ENCODE peak calls at places on chromosomes 3 and 15, in seven cellular contexts. D is astrocyte, B is GM23248, A is GM23338, H is mammary epithelial cell, R is neural progenitor cell, K is PC-3. I is an unnamed sample. For H3K36me3, the result is how much of the 10 kb centered on the place peaks cover.

GRCh38 chr3:30161370-30161769 is 445.0 kb upstream of the TGFBR2 start:
- DNase-seq in R (no peak), A (no peak), B (peak), D (peak), K (no peak), H (no peak), I (no peak)

GRCh38 chr3:71649757-71650156 is 66.2 kb upstream of the FOXP1 start:
- DNase-seq in H (no peak), K (no peak), R (no peak), D (no peak), A (no peak), B (no peak), I (no peak)

GRCh38 chr3:30073622-30074021 is 532.8 kb upstream of the TGFBR2 start:
- DNase-seq in A (no peak), B (peak), K (peak), H (peak), D (no peak), R (no peak), I (no peak)

GRCh38 chr15:63587527-63587926 is 9.7 kb upstream of the FBXL22 start:
- DNase-seq in H (no peak), D (peak), B (peak), A (no peak), R (no peak), K (peak), I (no peak)

GRCh38 chr3:4864503-4864902 is 114.7 kb upstream of the BHLHE40 start:
- DNase-seq in B (peak), R (no peak), D (no peak), A (no peak), K (no peak), H (peak), I (no peak)

GRCh38 chr15:31081568-31082250 is 19.8 kb downstream of the TRPM1 start:
- DNase-seq in B (peak), R (no peak), D (no peak), A (no peak), K (peak), H (no peak), I (no peak)

GRCh38 chr3:141476033-141476432 is 10.8 kb upstream of the RASA2 start:
- DNase-seq in K (no peak), H (no peak), A (no peak), B (no peak), D (no peak), R (no peak), I (no peak)

GRCh38 chr3:192514754-192515660 is 212.3 kb downstream of the FGF12 start:
- DNase-seq in H (no peak), R (peak), B (peak), K (no peak), A (peak), D (no peak), I (peak)

GRCh38 chr15:74817370-74817737 is 4.7 kb downstream of the LMAN1L start:
- DNase-seq in H (peak), D (no peak), A (no peak), R (peak), B (peak), K (peak), I (peak)

GRCh38 chr15:67157779-67158366 is 92.5 kb downstream of the SMAD3 start:
- DNase-seq in D (no peak), A (no peak), K (no peak), H (no peak), R (no peak), B (no peak), I (no peak)

GRCh38 chr15:67573194-67573593 is 30.7 kb downstream of the MAP2K5 start:
- DNase-seq in K (no peak), H (no peak), A (no peak), D (no peak), R (no peak), B (no peak), I (no peak)

GRCh38 chr3:24829011-24829581 is 334.4 kb upstream of the THRB start:
- DNase-seq in H (no peak), R (peak), B (peak), D (no peak), A (peak), K (no peak), I (no peak)

GRCh38 chr3:107841864-107842263 is 249.0 kb downstream of the CD47 start:
- DNase-seq in K (no peak), H (no peak), A (no peak), D (peak), R (no peak), B (peak), I (no peak)

GRCh38 chr15:74920472-74920871 is 13.8 kb upstream of the FAM219B start:
- DNase-seq in K (no peak), A (no peak), R (no peak), B (no peak), D (no peak), H (no peak), I (no peak)

GRCh38 chr15:49758856-49759255 is 138.0 kb downstream of the DTWD1 start:
- DNase-seq in R (no peak), B (no peak), K (peak), A (no peak), H (no peak), D (peak), I (no peak)

GRCh38 chr3:45682311-45682710 is 6.9 kb upstream of the SACM1L start:
- DNase-seq in K (no peak), R (no peak), B (no peak), H (no peak), D (no peak), A (no peak), I (no peak)

GRCh38 chr3:183142199-183142598 is 20.3 kb downstream of the LAMP3 start:
- DNase-seq in A (peak), R (no peak), D (no peak), B (no peak), H (no peak), K (no peak), I (peak)

GRCh38 chr15:41480396-41481140 is 13.1 kb upstream of the ITPKA start:
- DNase-seq in B (no peak), K (no peak), D (no peak), R (no peak), H (no peak), A (no peak), I (no peak)
- H3K36me3 ChIP-seq in B (half or more), K (under half), D (under half), R (under half), H (under half), A (under half), I (under half)

GRCh38 chr15:98755781-98756180 is 107.4 kb downstream of the IGF1R start:
- DNase-seq in B (peak), K (no peak), R (no peak), D (no peak), A (no peak), H (no peak), I (no peak)

GRCh38 chr15:98753726-98754125 is 105.4 kb downstream of the IGF1R start:
- DNase-seq in K (no peak), R (peak), H (no peak), B (peak), A (no peak), D (no peak), I (no peak)

GRCh38 chr15:98755138-98755537 is 106.8 kb downstream of the IGF1R start:
- DNase-seq in K (no peak), H (peak), D (peak), A (no peak), B (peak), R (no peak), I (no peak)

GRCh38 chr15:98754283-98755022 is 106.1 kb downstream of the IGF1R start:
- DNase-seq in D (peak), H (peak), A (peak), K (no peak), R (peak), B (peak), I (no peak)

DNA sequence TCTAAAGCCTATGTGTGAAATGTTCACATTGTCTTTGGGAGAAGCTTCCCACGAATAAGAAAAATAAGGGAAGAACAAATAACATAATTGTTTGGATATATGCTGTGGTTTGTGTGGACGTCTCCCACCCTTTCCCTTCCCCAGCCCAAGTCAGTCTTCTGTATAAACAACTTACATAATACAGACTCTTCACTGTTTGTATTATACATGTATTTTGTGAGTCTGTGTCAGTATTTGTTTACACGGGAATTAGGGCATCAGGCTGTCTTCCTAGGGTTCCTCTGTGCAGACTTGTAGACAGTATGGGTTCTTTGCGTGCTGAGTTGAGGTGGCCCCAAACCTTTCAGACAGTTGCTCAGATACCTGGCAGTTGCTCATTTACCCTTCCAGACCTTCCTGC is 103.4 kb downstream of the IGF1R start:
- DNase-seq in K (no peak), D (no peak), A (no peak), B (no peak), H (no peak), R (no peak), I (no peak)
- H3K27ac ChIP-seq in K (no peak), D (no peak), A (no peak), B (no peak), H (no peak), R (peak), I (no peak)

GRCh38 chr3:69639851-69640250 is 99.4 kb upstream of the MITF start:
- DNase-seq in R (no peak), B (no peak), A (no peak), K (no peak), H (no peak), D (no peak), I (no peak)
- TF ChIP-seq EZH2 in R (no peak), B (no peak), A (no peak), K (no peak), H (no peak), D (no peak), I (no peak)

GRCh38 chr15:100614918-100615317 is 12.5 kb downstream of the ASB7 start:
- DNase-seq in R (no peak), K (no peak), B (no peak), D (no peak), A (no peak), H (no peak), I (no peak)

GRCh38 chr15:100612539-100612938 is 10.2 kb downstream of the ASB7 start:
- DNase-seq in D (no peak), K (no peak), A (no peak), R (no peak), H (no peak), B (no peak), I (no peak)

GRCh38 chr15:100616700-100617099 is 14.3 kb downstream of the ASB7 start:
- DNase-seq in H (no peak), A (no peak), D (no peak), B (no peak), K (no peak), R (no peak), I (no peak)

GRCh38 chr15:100615801-100616200 is 13.4 kb downstream of the ASB7 start:
- DNase-seq in K (no peak), R (no peak), A (no peak), D (no peak), B (no peak), H (no peak), I (no peak)

DNA sequence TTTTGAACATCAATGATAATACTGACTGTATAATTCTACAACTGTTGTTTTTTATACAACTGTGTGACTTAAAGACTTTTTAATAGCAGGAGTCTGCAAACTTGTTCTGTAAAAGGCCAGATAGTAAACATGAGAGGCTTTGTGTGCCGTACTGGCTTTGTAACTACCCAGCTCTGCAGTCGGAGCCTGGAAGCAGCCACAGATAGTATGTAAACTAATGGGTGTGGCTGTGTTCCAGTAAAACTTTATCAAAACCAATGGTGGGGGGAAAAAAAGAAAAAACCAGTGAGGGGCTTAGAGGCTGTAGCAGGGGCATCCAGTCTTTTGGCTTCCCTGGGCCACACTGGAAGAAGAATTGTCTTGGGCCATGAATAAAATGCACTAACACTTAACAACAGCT is 11.9 kb downstream of the ASB7 start:
- DNase-seq in A (no peak), K (no peak), B (no peak), D (no peak), R (no peak), H (no peak), I (no peak)
- H3K36me3 ChIP-seq in A (under half), K (under half), B (under half), D (under half), R (under half), H (under half), I (under half)

DNA sequence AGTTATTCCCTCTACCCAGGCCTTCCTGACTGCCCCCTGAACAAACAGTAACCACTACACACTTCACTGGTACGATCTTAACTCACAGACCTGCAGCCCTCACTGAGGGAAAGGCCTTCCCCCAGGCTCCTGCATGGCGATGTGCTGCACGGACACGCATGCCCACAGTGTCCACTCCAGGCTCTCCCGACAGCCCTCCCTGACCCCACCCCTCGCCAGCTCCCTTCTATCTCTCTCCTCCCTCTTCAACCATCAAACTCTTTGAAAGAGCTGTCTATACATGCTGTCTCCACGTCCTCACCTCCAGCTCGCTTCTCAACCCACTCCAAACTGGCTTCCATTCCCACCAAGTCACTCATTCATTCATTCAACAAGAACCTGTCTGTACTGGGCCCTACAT is 3.9 kb downstream of the SCN5A start:
- DNase-seq in B (no peak), K (no peak), H (no peak), R (no peak), A (no peak), D (no peak), I (no peak)
- H3K27ac ChIP-seq in B (no peak), K (no peak), H (no peak), R (no peak), A (no peak), D (no peak), I (no peak)